ENCODE peak calls at places on chromosome 22, in six cellular contexts. E is upper lobe of right lung; W is A549; Q is pancreas; Y is transverse colon; X is effector memory CD4-positive, alpha-beta T cell. D is an unnamed sample.

GRCh38 chr22:20242393-20243175 is 25.5 kb downstream of the RTN4R start:
- DNase-seq in E (no peak), W (no peak), Q (no peak), Y (no peak), X (no peak), D (no peak)

GRCh38 chr22:49326558-49326957 is 501.1 kb downstream of the BRD1 start:
- DNase-seq in E (no peak), W (no peak), Q (no peak), Y (no peak), X (no peak), D (no peak)

GRCh38 chr22:37690901-37691504 is 4.9 kb downstream of the NOL12 start:
- DNase-seq in E (no peak), W (no peak), Q (peak; percentile 24), Y (no peak), X (no peak), D (no peak)

GRCh38 chr22:43387815-43388214 is 24.0 kb upstream of the MPPED1 start:
- DNase-seq in E (no peak), W (no peak), Q (no peak), Y (no peak), X (no peak), D (no peak)

GRCh38 chr22:47303161-47303890 is 540.9 kb downstream of the TBC1D22A start:
- DNase-seq in E (no peak), W (no peak), Q (no peak), Y (no peak), X (no peak), D (no peak)

GRCh38 chr22:19811811-19812771 is 42.6 kb downstream of the GNB1L start:
- DNase-seq in E (no peak), W (no peak), Q (no peak), Y (no peak), X (no peak), D (no peak)

GRCh38 chr22:46052801-46053562 is 76.0 kb upstream of the WNT7B start:
- DNase-seq in E (peak; percentile 81), W (no peak), Q (peak; percentile 71), Y (peak; percentile 69), X (no peak), D (no peak)

GRCh38 chr22:43917523-43917922 is 6.1 kb upstream of the PNPLA3 start:
- DNase-seq in E (no peak), W (no peak), Q (no peak), Y (no peak), X (no peak), D (no peak)

GRCh38 chr22:46653596-46653995 is 33.4 kb downstream of the GRAMD4 start:
- DNase-seq in E (no peak), W (no peak), Q (no peak), Y (peak; percentile 36), X (no peak), D (no peak)

GRCh38 chr22:40030026-40030756 is 35.4 kb downstream of the FAM83F start:
- DNase-seq in E (peak; percentile 46), W (no peak), Q (no peak), Y (no peak), X (no peak), D (no peak)

GRCh38 chr22:40028098-40028425 is 33.3 kb downstream of the FAM83F start:
- DNase-seq in E (peak; percentile 49), W (no peak), Q (no peak), Y (no peak), X (no peak), D (no peak)

GRCh38 chr22:40030757-40031092 is 36.0 kb downstream of the FAM83F start:
- DNase-seq in E (peak; percentile 39), W (no peak), Q (no peak), Y (no peak), X (no peak), D (no peak)

GRCh38 chr22:40027191-40028097 is 32.7 kb downstream of the FAM83F start:
- DNase-seq in E (peak; percentile 41), W (no peak), Q (no peak), Y (no peak), X (no peak), D (no peak)

GRCh38 chr22:40029189-40029890 is 34.6 kb downstream of the FAM83F start:
- DNase-seq in E (peak; percentile 50), W (no peak), Q (no peak), Y (no peak), X (no peak), D (no peak)
- H3K4me3 ChIP-seq in E (no peak overlapping the region), W (no peak overlapping the region), Q (no peak overlapping the region), Y (no peak overlapping the region), X (no peak overlapping the region), D (no peak overlapping the region)

GRCh38 chr22:28021116-28021997 is 102.3 kb upstream of the PITPNB start:
- DNase-seq in E (peak; percentile 33), W (no peak), Q (no peak), Y (no peak), X (no peak), D (no peak)
- H3K4me3 ChIP-seq in E (no peak overlapping the region), W (no peak overlapping the region), Q (no peak overlapping the region), Y (no peak overlapping the region), X (no peak overlapping the region), D (no peak overlapping the region)

DNA sequence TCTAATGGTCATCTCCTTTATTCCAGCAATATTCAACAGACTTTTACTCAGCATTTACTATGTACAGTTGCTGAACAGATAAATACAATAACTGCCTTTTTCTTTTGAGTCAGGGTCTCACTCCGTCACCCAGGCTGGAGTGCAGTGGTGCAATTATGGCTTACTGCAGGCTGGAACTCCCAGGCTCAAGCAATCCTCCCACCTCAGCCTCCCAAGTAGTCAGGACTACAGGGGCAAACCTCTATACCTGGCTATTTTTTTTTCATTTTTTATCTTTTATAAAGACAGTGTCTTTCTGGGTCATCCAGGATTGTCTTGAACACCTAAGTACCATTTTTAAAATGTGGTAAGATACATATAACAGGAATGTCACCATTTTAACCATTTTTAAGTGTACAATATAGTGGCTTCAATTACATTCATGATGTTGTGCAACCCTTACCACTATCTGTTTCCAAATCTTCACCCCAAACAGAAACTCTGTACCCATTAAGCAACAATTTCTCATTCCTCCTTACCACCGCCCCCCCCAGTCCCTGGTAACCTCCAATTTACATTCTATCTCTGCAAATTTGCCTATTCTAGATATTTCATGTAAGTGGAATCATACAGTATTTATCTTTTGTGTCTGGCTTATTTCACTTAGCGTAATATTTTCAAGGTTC is 67.8 kb downstream of the MIAT start:
- DNase-seq in E (no peak), W (no peak), Q (no peak), Y (no peak), X (no peak), D (no peak)
- H3K4me3 ChIP-seq in E (no peak overlapping the region), W (no peak overlapping the region), Q (no peak overlapping the region), Y (no peak overlapping the region), X (no peak overlapping the region), D (no peak overlapping the region)

DNA sequence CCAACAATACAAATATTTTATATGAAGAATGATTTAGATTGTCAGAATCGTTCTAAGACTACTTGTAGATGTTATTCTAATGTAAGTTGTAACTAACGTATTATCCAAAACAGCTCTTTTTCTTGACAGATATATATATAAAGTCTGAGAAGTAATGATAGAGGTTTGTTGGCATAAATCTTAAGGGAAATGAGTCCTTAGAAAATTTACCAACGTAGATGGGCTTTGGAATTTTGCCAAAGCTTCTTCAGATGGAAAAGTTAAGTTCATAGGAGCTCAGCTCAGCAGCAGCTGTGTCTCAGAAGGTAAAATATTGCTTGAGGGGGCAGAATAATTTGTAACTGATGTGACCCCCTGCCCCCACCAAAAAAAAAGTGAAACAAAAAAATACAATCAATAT is 66.7 kb downstream of the BID start:
- DNase-seq in E (no peak), W (no peak), Q (no peak), Y (no peak), X (no peak), D (no peak)
- H3K4me3 ChIP-seq in E (peak overlapping the region; percentile 39), W (peak overlapping the region; percentile 49), Q (no peak overlapping the region), Y (no peak overlapping the region), X (no peak overlapping the region), D (no peak overlapping the region)

GRCh38 chr22:41928416-41929157 is 2.0 kb upstream of the TNFRSF13C start:
- DNase-seq in E (no peak), W (no peak), Q (no peak), Y (no peak), X (no peak), D (no peak)
- H3K4me3 ChIP-seq in E (no peak overlapping the region), W (no peak overlapping the region), Q (no peak overlapping the region), Y (no peak overlapping the region), X (no peak overlapping the region), D (no peak overlapping the region)

DNA sequence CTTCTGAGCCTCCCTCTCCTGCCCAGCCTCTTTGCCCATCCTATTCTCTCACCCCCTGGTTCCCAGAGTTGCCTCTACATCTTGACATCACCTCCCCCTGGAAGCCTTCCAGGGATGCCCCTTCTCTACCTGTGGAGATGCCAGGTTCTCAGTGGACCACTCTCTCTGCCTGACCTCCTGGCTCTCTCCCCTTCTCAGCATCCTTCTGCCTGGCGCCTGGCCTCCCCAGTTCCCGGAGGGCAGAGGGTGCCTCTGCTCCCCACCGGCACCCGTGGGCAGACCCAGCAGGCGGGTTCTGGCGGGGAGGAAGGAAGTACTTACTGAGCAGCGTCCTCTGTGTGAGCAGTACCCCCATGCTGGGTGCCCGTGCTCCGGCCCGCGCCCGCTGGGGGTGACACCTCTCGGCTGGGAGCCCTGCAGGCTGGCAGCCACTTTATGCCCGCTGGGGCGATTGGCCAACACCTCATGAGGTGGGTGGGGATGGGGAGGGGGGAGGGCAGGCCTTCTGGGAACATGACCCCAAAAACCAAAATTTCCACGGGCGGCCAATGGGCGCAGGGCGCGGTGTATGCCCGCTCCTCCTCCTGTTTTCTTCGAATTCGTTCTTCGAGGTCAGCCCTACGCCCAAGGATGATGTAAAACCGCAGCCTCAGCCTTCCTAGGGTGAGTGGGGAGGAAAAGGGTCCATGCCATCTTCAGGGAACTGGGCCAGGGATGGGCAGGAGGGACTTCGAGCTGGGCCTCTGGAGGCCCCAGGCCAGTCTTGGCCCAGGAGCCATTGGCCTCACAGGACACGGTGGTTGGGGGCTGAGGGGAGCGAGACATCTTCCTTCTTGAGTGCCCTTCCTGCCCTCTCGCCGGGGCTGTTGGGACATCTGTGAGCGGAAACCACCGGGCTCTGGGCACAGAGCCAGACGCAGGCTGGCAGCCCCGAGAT is at the start of gene OSM:
- DNase-seq in E (peak; percentile 88), W (no peak), Q (no peak), Y (peak; percentile 74), X (peak; percentile 52), D (peak; percentile 64)
- H3K4me3 ChIP-seq in E (peak within 1 kb of the TSS; percentile 49), W (no peak within 1 kb of the TSS), Q (no peak within 1 kb of the TSS), Y (peak within 1 kb of the TSS; percentile 22), X (peak within 1 kb of the TSS; percentile 67), D (peak within 1 kb of the TSS; percentile 86)

DNA sequence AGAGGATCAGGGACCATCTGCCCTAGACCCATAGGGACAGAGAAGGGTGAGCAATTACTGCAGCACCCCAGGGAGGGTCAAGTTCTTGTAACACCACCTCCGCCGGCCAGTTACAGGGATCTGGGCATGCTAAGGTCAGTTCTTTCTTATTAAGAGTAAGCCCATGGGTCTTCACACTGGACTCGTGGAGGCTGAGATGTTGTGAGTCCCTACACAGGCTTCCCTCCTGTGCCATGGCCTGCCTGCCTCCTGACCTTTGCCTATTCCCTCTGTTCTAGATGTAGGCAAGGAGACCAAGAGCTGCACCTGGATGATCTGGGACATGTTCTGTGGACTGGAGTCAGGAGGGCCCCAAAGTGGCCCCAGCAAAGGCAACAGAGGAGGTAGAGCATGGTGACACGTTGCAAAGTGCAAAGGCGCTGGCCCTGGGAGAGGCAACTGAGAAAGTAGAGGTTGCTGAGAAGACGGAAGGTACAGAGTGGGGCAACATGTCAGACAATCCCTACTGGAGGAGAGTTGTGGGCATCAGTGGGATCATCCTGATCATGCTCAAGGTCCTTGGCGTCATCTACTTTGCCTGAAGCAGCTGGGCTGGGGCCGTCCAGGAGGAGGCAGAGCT is 16.3 kb upstream of the GNAZ start:
- DNase-seq in E (peak; percentile 43), W (no peak), Q (no peak), Y (no peak), X (no peak), D (no peak)
- H3K4me3 ChIP-seq in E (no peak overlapping the region), W (no peak overlapping the region), Q (no peak overlapping the region), Y (no peak overlapping the region), X (no peak overlapping the region), D (no peak overlapping the region)